ENCODE peak calls at places on chromosomes 4 and X, in nine cellular contexts. I, N, V, P, C, G, R, B and S are unnamed samples.

GRCh38 chrX:30060718-30061117 is 154.6 kb upstream of the MAGEB2 start:
- DNase-seq in I (peak; percentile 43), N (no peak), V (no peak), P (no peak), C (peak; percentile 23), G (no peak), R (no peak), B (no peak), S (no peak)

GRCh38 chr4:20254517-20255250 is 3.0 kb downstream of the SLIT2 start:
- DNase-seq in I (peak; percentile 67), N (peak; percentile 48), V (peak; percentile 64), P (peak; percentile 70), C (peak; percentile 46), G (peak; percentile 63), R (no peak), B (no peak), S (no peak)

GRCh38 chrX:121496966-121497365 is 449.6 kb downstream of the GLUD2 start:
- DNase-seq in I (no peak), N (peak; percentile 7), V (no peak), P (no peak), C (no peak), G (no peak), R (no peak), B (no peak), S (no peak)

GRCh38 chrX:43121637-43122036 is 343.7 kb upstream of the PPP1R2C start:
- DNase-seq in I (no peak), N (no peak), V (no peak), P (no peak), C (no peak), G (no peak), R (no peak), B (no peak), S (no peak)

GRCh38 chr4:75254745-75255144 is 259.5 kb downstream of the RCHY1 start:
- DNase-seq in I (no peak), N (no peak), V (no peak), P (no peak), C (no peak), G (no peak), R (no peak), B (no peak), S (no peak)

GRCh38 chr4:40555176-40555900 is 74.3 kb downstream of the RBM47 start:
- DNase-seq in I (no peak), N (no peak), V (no peak), P (no peak), C (no peak), G (no peak), R (no peak), B (no peak), S (no peak)

GRCh38 chr4:140188975-140189374 is 35.0 kb upstream of the MAML3 start:
- DNase-seq in I (peak; percentile 22), N (peak; percentile 55), V (no peak), P (peak; percentile 70), C (peak; percentile 16), G (no peak), R (no peak), B (no peak), S (peak; percentile 41)

GRCh38 chr4:15436515-15436914 is 8.7 kb downstream of the C1QTNF7 start:
- DNase-seq in I (no peak), N (peak; percentile 41), V (no peak), P (no peak), C (peak; percentile 37), G (no peak), R (no peak), B (no peak), S (peak; percentile 9)

GRCh38 chr4:151681085-151681484 is 79.7 kb downstream of the GATB start:
- DNase-seq in I (no peak), N (no peak), V (no peak), P (no peak), C (no peak), G (no peak), R (no peak), B (no peak), S (no peak)

GRCh38 chrX:31209005-31209612 is 137.3 kb upstream of the FTHL17 start:
- DNase-seq in I (no peak), N (peak; percentile 16), V (no peak), P (no peak), C (no peak), G (no peak), R (no peak), B (no peak), S (no peak)

DNA sequence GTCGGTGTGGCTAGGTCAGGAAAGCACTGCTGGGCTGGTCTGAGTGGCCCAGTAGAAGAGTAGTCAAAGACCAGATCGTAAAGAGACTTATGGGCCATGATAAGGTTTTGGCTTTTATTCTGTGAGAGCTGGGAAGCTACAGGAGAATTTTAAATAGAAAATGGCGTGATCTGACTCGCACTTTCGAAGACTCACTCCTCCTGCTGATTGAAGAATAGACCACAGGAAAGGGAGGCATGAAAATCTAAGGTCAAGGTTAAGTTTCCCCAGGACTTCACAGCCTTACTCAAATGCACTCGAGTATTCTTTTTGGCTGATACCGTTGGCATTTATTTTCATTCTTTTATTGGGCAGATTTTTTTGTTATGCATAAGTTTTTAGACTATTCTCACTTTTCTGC is 231.4 kb upstream of the ANKRD50 start:
- DNase-seq in I (no peak), N (no peak), V (no peak), P (no peak), C (no peak), G (no peak), R (no peak), B (no peak), S (no peak)
- TF ChIP-seq CTCF in I (no peak), N (no peak), V (no peak), P (no peak), C (no peak), G (no peak), R (no peak), B (no peak), S (no peak)

GRCh38 chrX:56766554-56767412 is 37.7 kb downstream of the NBDY start:
- DNase-seq in I (no peak), N (peak; percentile 40), V (no peak), P (no peak), C (no peak), G (no peak), R (no peak), B (peak; percentile 9), S (no peak)
- H3K4me3 ChIP-seq in I (no peak overlapping the region), N (no peak overlapping the region), V (no peak overlapping the region), P (no peak overlapping the region), C (no peak overlapping the region), G (no peak overlapping the region), R (no peak overlapping the region), B (no peak overlapping the region), S (peak overlapping the region; percentile 34)

GRCh38 chrX:47976254-47977151 is 27.3 kb downstream of the ZNF182 start:
- DNase-seq in I (no peak), N (no peak), V (no peak), P (no peak), C (no peak), G (no peak), R (no peak), B (no peak), S (no peak)
- H3K36me3 ChIP-seq in I (no peaks in the 10 kb centered on the region), N (peaks cover 4% of the 10 kb centered on the region), V (peaks cover 2% of the 10 kb centered on the region), P (peaks cover 50% of the 10 kb centered on the region), C (no peaks in the 10 kb centered on the region), G (peaks cover 38% of the 10 kb centered on the region), R (peaks cover 29% of the 10 kb centered on the region), B (no peaks in the 10 kb centered on the region), S (peaks cover 3% of the 10 kb centered on the region)

GRCh38 chrX:70332600-70332999 is 42.7 kb downstream of the KIF4A start:
- DNase-seq in I (no peak), N (no peak), V (no peak), P (no peak), C (no peak), G (no peak), R (no peak), B (no peak), S (no peak)
- TF ChIP-seq CTCF in I (peak; percentile 24), N (peak; percentile 12), V (no peak), P (no peak), C (no peak), G (no peak), R (no peak), B (no peak), S (peak; percentile 8)

DNA sequence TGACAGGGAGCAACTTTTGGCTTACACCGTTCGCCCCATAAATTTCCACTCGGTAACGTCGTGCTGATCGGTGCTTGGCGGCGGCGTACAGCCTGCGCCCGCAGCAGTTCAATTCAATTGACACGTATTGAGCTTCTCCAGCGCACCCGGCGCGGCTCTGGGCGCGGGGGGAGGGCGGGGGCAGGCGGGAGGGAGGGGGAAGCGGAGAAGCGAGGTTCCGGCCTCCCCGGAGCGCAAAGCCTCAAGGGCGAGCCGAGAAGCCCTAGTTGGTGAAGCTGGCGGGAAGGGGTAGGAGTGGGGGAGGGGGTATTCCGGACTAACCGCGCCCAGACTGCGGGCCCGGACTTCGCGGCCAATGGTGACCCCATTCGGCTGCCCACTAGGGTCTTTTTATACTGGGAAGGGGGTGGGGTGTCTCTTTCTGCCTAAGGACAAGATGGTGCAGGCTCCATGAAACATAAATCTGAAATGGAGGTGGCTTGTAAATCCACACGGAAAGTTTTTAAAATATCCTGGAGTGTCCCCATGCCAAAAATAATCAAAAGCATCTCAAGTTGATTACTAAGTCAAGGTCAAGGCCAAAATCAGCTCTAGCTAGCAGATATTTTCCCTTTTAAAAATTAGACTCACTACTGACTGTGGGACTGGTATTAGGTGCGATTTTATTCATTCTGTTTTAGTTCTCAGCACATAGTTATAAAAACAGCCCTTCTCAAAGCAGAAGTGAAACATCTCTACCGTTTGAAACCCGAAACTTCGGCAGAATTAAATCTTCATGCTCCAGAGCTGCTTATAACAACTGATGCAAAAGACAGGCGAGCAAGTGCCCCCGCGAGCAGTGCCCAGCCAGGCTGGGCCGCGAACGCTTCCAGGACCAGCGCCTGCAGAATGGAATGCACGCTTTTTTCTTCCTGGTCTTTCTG is 1.5 kb upstream of the BCOR start:
- DNase-seq in I (peak; percentile 71), N (no peak), V (peak; percentile 77), P (peak; percentile 77), C (peak; percentile 55), G (no peak), R (peak; percentile 18), B (peak; percentile 66), S (no peak)
- H3K4me3 ChIP-seq in I (peak overlapping the region; percentile 83), N (peak overlapping the region; percentile 46), V (peak overlapping the region; percentile 74), P (peak overlapping the region; percentile 86), C (peak overlapping the region; percentile 86), G (peak overlapping the region; percentile 72), R (peak overlapping the region; percentile 47), B (peak overlapping the region; percentile 87), S (peak overlapping the region; percentile 59)

GRCh38 chrX:119643696-119644095 is 37.5 kb upstream of the NKRF start:
- DNase-seq in I (no peak), N (no peak), V (no peak), P (no peak), C (no peak), G (no peak), R (no peak), B (no peak), S (no peak)
- H3K36me3 ChIP-seq in I (no peaks in the 10 kb centered on the region), N (no peaks in the 10 kb centered on the region), V (no peaks in the 10 kb centered on the region), P (no peaks in the 10 kb centered on the region), C (no peaks in the 10 kb centered on the region), G (no peaks in the 10 kb centered on the region), R (peaks cover 15% of the 10 kb centered on the region), B (no peaks in the 10 kb centered on the region), S (no peaks in the 10 kb centered on the region)